ENCODE peak calls at places on chromosomes 13 and 19, in five cellular contexts. One of them, this sample, is unnamed.

GRCh38 chr19:43777163-43777700 is 3.5 kb downstream of the KCNN4 start:
- DNase-seq in T-cell: peak
- DNase-seq in T-helper 1 cell: peak
- DNase-seq in HT1080: peak
- DNase-seq in lung microvascular endothelial cell: no peak
- DNase-seq in this sample: no peak

GRCh38 chr13:30526612-30527217 is 61.0 kb upstream of the HMGB1 start:
- DNase-seq in T-cell: no peak
- DNase-seq in T-helper 1 cell: no peak
- DNase-seq in HT1080: no peak
- DNase-seq in lung microvascular endothelial cell: no peak
- DNase-seq in this sample: no peak

GRCh38 chr19:37817180-37817911 is 38.0 kb upstream of the ZNF573 start:
- DNase-seq in T-cell: peak
- DNase-seq in T-helper 1 cell: peak
- DNase-seq in HT1080: no peak
- DNase-seq in lung microvascular endothelial cell: peak
- DNase-seq in this sample: peak

GRCh38 chr13:44436589-44437337 is 63.1 kb downstream of the SERP2 start:
- DNase-seq in T-cell: no peak
- DNase-seq in T-helper 1 cell: peak
- DNase-seq in HT1080: peak
- DNase-seq in lung microvascular endothelial cell: peak
- DNase-seq in this sample: peak

GRCh38 chr19:11125994-11126685 is 29.4 kb downstream of the SPC24 start:
- DNase-seq in T-cell: peak
- DNase-seq in T-helper 1 cell: peak
- DNase-seq in HT1080: peak
- DNase-seq in lung microvascular endothelial cell: peak
- DNase-seq in this sample: peak

GRCh38 chr19:49875801-49876421 is 1.2 kb downstream of the AKT1S1 start:
- DNase-seq in T-cell: peak
- DNase-seq in T-helper 1 cell: peak
- DNase-seq in HT1080: peak
- DNase-seq in lung microvascular endothelial cell: peak
- DNase-seq in this sample: no peak

GRCh38 chr13:62626771-62627170 is 1211.1 kb upstream of the PCDH20 start:
- DNase-seq in T-cell: no peak
- DNase-seq in T-helper 1 cell: no peak
- DNase-seq in HT1080: no peak
- DNase-seq in lung microvascular endothelial cell: no peak
- DNase-seq in this sample: no peak

GRCh38 chr19:33740811-33741396 is 55.8 kb upstream of the KCTD15 start:
- DNase-seq in T-cell: no peak
- DNase-seq in T-helper 1 cell: no peak
- DNase-seq in HT1080: peak
- DNase-seq in lung microvascular endothelial cell: peak
- DNase-seq in this sample: peak

GRCh38 chr13:39910833-39911232 is 255.4 kb downstream of the COG6 start:
- DNase-seq in T-cell: no peak
- DNase-seq in T-helper 1 cell: no peak
- DNase-seq in HT1080: no peak
- DNase-seq in lung microvascular endothelial cell: no peak
- DNase-seq in this sample: no peak

GRCh38 chr13:68923995-68924394 is 1183.6 kb upstream of the ATXN8OS start:
- DNase-seq in T-cell: no peak
- DNase-seq in T-helper 1 cell: no peak
- DNase-seq in HT1080: no peak
- DNase-seq in lung microvascular endothelial cell: no peak
- DNase-seq in this sample: no peak

GRCh38 chr19:54903303-54903702 is 2.6 kb upstream of the NCR1 start:
- DNase-seq in T-cell: no peak
- DNase-seq in T-helper 1 cell: no peak
- DNase-seq in HT1080: no peak
- DNase-seq in lung microvascular endothelial cell: no peak
- DNase-seq in this sample: no peak

GRCh38 chr13:35260316-35260715 is 216.2 kb downstream of the MAB21L1 start:
- DNase-seq in T-cell: no peak
- DNase-seq in T-helper 1 cell: no peak
- DNase-seq in HT1080: no peak
- DNase-seq in lung microvascular endothelial cell: no peak
- DNase-seq in this sample: no peak

GRCh38 chr19:31261651-31262331 is 87.4 kb downstream of the TSHZ3 start:
- DNase-seq in T-cell: no peak
- DNase-seq in T-helper 1 cell: no peak
- DNase-seq in HT1080: no peak
- DNase-seq in lung microvascular endothelial cell: no peak
- DNase-seq in this sample: no peak

GRCh38 chr19:5126498-5127223 is 157.7 kb downstream of the KDM4B start:
- DNase-seq in T-cell: no peak
- DNase-seq in T-helper 1 cell: no peak
- DNase-seq in HT1080: no peak
- DNase-seq in lung microvascular endothelial cell: peak
- DNase-seq in this sample: no peak

GRCh38 chr19:45901912-45902650 is at the start of gene MYPOP:
- DNase-seq in T-cell: no peak
- DNase-seq in T-helper 1 cell: no peak
- DNase-seq in HT1080: no peak
- DNase-seq in lung microvascular endothelial cell: peak
- DNase-seq in this sample: peak

GRCh38 chr19:13090511-13091231 is 12.0 kb downstream of the LYL1 start:
- DNase-seq in T-cell: no peak
- DNase-seq in T-helper 1 cell: no peak
- DNase-seq in HT1080: no peak
- DNase-seq in lung microvascular endothelial cell: no peak
- DNase-seq in this sample: no peak

GRCh38 chr13:104796581-104796980 is 1730.4 kb upstream of the SLC10A2 start:
- DNase-seq in T-cell: no peak
- DNase-seq in T-helper 1 cell: no peak
- DNase-seq in HT1080: no peak
- DNase-seq in lung microvascular endothelial cell: no peak
- DNase-seq in this sample: no peak

GRCh38 chr13:96993660-96994029 is 631 bp downstream of the OXGR1 start:
- DNase-seq in T-cell: no peak
- DNase-seq in T-helper 1 cell: no peak
- DNase-seq in HT1080: no peak
- DNase-seq in lung microvascular endothelial cell: no peak
- DNase-seq in this sample: no peak

GRCh38 chr13:45674908-45675307 is 27.2 kb upstream of the CBY2 start:
- DNase-seq in T-cell: no peak
- DNase-seq in T-helper 1 cell: no peak
- DNase-seq in HT1080: peak
- DNase-seq in lung microvascular endothelial cell: no peak
- DNase-seq in this sample: no peak

GRCh38 chr13:113628291-113629270 is 29.4 kb downstream of the ATP4B start:
- DNase-seq in T-cell: no peak
- DNase-seq in T-helper 1 cell: no peak
- DNase-seq in HT1080: no peak
- DNase-seq in lung microvascular endothelial cell: peak
- DNase-seq in this sample: no peak

GRCh38 chr19:27660428-27660827 is 1552.5 kb downstream of the UQCRFS1 start:
- DNase-seq in T-cell: no peak
- DNase-seq in T-helper 1 cell: no peak
- DNase-seq in HT1080: no peak
- DNase-seq in lung microvascular endothelial cell: no peak
- DNase-seq in this sample: no peak

GRCh38 chr13:28470286-28470685 is 24.6 kb downstream of the FLT1 start:
- DNase-seq in T-cell: no peak
- DNase-seq in T-helper 1 cell: no peak
- DNase-seq in HT1080: no peak
- DNase-seq in lung microvascular endothelial cell: peak
- DNase-seq in this sample: peak

GRCh38 chr19:10936661-10937084 is 8.1 kb downstream of the TIMM29 start:
- DNase-seq in T-cell: no peak
- DNase-seq in T-helper 1 cell: no peak
- DNase-seq in HT1080: peak
- DNase-seq in lung microvascular endothelial cell: peak
- DNase-seq in this sample: peak

GRCh38 chr19:50286443-50286842 is 42.7 kb downstream of the KCNC3 start:
- DNase-seq in T-cell: no peak
- DNase-seq in T-helper 1 cell: no peak
- DNase-seq in HT1080: no peak
- DNase-seq in lung microvascular endothelial cell: no peak
- DNase-seq in this sample: no peak

GRCh38 chr13:53017433-53017970 is 11.1 kb upstream of the OLFM4 start:
- DNase-seq in T-cell: no peak
- DNase-seq in T-helper 1 cell: no peak
- DNase-seq in HT1080: no peak
- DNase-seq in lung microvascular endothelial cell: no peak
- DNase-seq in this sample: no peak